ENCODE peak calls at places on chromosomes 2 and 18, in eight cellular contexts. I is transverse colon, E is HCT116, T is breast epithelium, G is lower leg skin, U is tibial nerve, X is GM12878, M is A549. S is an unnamed sample.

GRCh38 chr2:7089898-7090510 is 172.8 kb downstream of the RNF144A start:
- DNase-seq in I (no peak), E (no peak), T (no peak), G (no peak), U (no peak), X (no peak), M (no peak), S (no peak)

GRCh38 chr18:63994783-63995399 is 25.0 kb downstream of the SERPINB8 start:
- DNase-seq in I (peak), E (peak), T (no peak), G (peak), U (peak), X (no peak), M (peak), S (peak)

GRCh38 chr2:100953406-100954043 is 48.6 kb upstream of the RPL31 start:
- DNase-seq in I (no peak), E (no peak), T (no peak), G (no peak), U (no peak), X (no peak), M (no peak), S (no peak)

GRCh38 chr2:39515897-39516346 is 78.8 kb upstream of the MAP4K3 start:
- DNase-seq in I (no peak), E (no peak), T (no peak), G (no peak), U (no peak), X (no peak), M (no peak), S (no peak)

GRCh38 chr2:178177066-178177679 is 17.1 kb upstream of the OSBPL6 start:
- DNase-seq in I (no peak), E (no peak), T (no peak), G (no peak), U (no peak), X (no peak), M (peak), S (no peak)

GRCh38 chr2:60249879-60250278 is 303.6 kb downstream of the BCL11A start:
- DNase-seq in I (no peak), E (no peak), T (no peak), G (no peak), U (no peak), X (no peak), M (no peak), S (no peak)

GRCh38 chr2:30689496-30690125 is 117.6 kb downstream of the CAPN13 start:
- DNase-seq in I (no peak), E (no peak), T (no peak), G (no peak), U (no peak), X (no peak), M (no peak), S (no peak)

GRCh38 chr2:99066602-99067001 is 74.9 kb upstream of the C2orf15 start:
- DNase-seq in I (peak), E (peak), T (no peak), G (no peak), U (no peak), X (peak), M (peak), S (peak)

GRCh38 chr2:24824966-24825882 is 32.0 kb downstream of the CENPO start:
- DNase-seq in I (no peak), E (peak), T (no peak), G (no peak), U (no peak), X (no peak), M (peak), S (no peak)

GRCh38 chr18:77061291-77061945 is 71.2 kb downstream of the MBP start:
- DNase-seq in I (no peak), E (no peak), T (no peak), G (no peak), U (no peak), X (no peak), M (no peak), S (no peak)

GRCh38 chr2:3575534-3576324 is 669 bp downstream of the RPS7 start:
- DNase-seq in I (no peak), E (no peak), T (no peak), G (no peak), U (no peak), X (no peak), M (peak), S (no peak)

GRCh38 chr18:7872569-7872968 is 305.5 kb downstream of the PTPRM start:
- DNase-seq in I (no peak), E (peak), T (no peak), G (no peak), U (no peak), X (no peak), M (peak), S (peak)

GRCh38 chr2:165009466-165009865 is 54.1 kb upstream of the SLC38A11 start:
- DNase-seq in I (no peak), E (no peak), T (no peak), G (no peak), U (no peak), X (no peak), M (no peak), S (no peak)

GRCh38 chr2:31238126-31238905 is 4.4 kb downstream of the EHD3 start:
- DNase-seq in I (no peak), E (no peak), T (no peak), G (no peak), U (no peak), X (no peak), M (no peak), S (no peak)

GRCh38 chr2:229873123-229873581 is 48.7 kb downstream of the TRIP12 start:
- DNase-seq in I (no peak), E (no peak), T (no peak), G (no peak), U (no peak), X (peak), M (no peak), S (no peak)

GRCh38 chr2:129483366-129483765 is 496.1 kb upstream of the RAB6C start:
- DNase-seq in I (no peak), E (no peak), T (no peak), G (no peak), U (no peak), X (peak), M (no peak), S (no peak)

GRCh38 chr18:75049455-75049789 is 159.5 kb downstream of the PTGR3 start:
- DNase-seq in I (no peak), E (no peak), T (no peak), G (no peak), U (no peak), X (no peak), M (no peak), S (no peak)

GRCh38 chr18:27752944-27753343 is 424.0 kb downstream of the CDH2 start:
- DNase-seq in I (no peak), E (no peak), T (no peak), G (no peak), U (no peak), X (no peak), M (no peak), S (no peak)

GRCh38 chr2:59006204-59006603 is 765.1 kb upstream of the FANCL start:
- DNase-seq in I (no peak), E (no peak), T (no peak), G (no peak), U (no peak), X (no peak), M (no peak), S (no peak)

GRCh38 chr18:58785171-58785805 is 79.4 kb upstream of the ZNF532 start:
- DNase-seq in I (peak), E (peak), T (peak), G (peak), U (no peak), X (no peak), M (peak), S (peak)

GRCh38 chr2:48527211-48527880 is 2.6 kb upstream of the STON1 start:
- DNase-seq in I (no peak), E (no peak), T (no peak), G (no peak), U (no peak), X (no peak), M (no peak), S (no peak)

GRCh38 chr18:30381826-30382225 is 660.7 kb downstream of the DSC3 start:
- DNase-seq in I (no peak), E (no peak), T (no peak), G (no peak), U (no peak), X (no peak), M (no peak), S (no peak)

GRCh38 chr2:63792523-63792922 is 49.2 kb upstream of the UGP2 start:
- DNase-seq in I (no peak), E (no peak), T (no peak), G (no peak), U (no peak), X (no peak), M (peak), S (peak)

GRCh38 chr2:43165378-43166025 is 60.9 kb downstream of the ZFP36L2 start:
- DNase-seq in I (no peak), E (no peak), T (no peak), G (no peak), U (no peak), X (no peak), M (no peak), S (no peak)

GRCh38 chr2:8836979-8837794 is at the start of gene KIDINS220:
- DNase-seq in I (peak), E (peak), T (peak), G (peak), U (peak), X (peak), M (peak), S (peak)
- TF ChIP-seq POLR2A in I (peak), E (no peak), T (no peak), G (no peak), U (peak), X (peak), M (peak), S (peak)

GRCh38 chr2:205364261-205364660 is 318.0 kb upstream of the NRP2 start:
- DNase-seq in I (no peak), E (no peak), T (no peak), G (no peak), U (no peak), X (no peak), M (peak), S (no peak)
- TF ChIP-seq POLR2A in I (no peak), E (no peak), T (no peak), G (no peak), U (no peak), X (no peak), M (no peak), S (no peak)

GRCh38 chr2:96816127-96816835 is at the start of gene CNNM3:
- DNase-seq in I (peak), E (peak), T (peak), G (peak), U (peak), X (no peak), M (peak), S (peak)
- TF ChIP-seq POLR2A in I (peak), E (peak), T (no peak), G (no peak), U (peak), X (peak), M (peak), S (peak)

GRCh38 chr18:39749154-39749553 is 2183.6 kb upstream of the CELF4 start:
- DNase-seq in I (no peak), E (no peak), T (no peak), G (no peak), U (no peak), X (no peak), M (no peak), S (no peak)

GRCh38 chr18:39742015-39742466 is 2176.4 kb upstream of the CELF4 start:
- DNase-seq in I (no peak), E (no peak), T (no peak), G (no peak), U (no peak), X (no peak), M (no peak), S (no peak)

GRCh38 chr18:39743463-39743862 is 2177.9 kb upstream of the CELF4 start:
- DNase-seq in I (no peak), E (no peak), T (no peak), G (no peak), U (no peak), X (no peak), M (no peak), S (no peak)

GRCh38 chr18:39748727-39749126 is 2183.1 kb upstream of the CELF4 start:
- DNase-seq in I (no peak), E (no peak), T (no peak), G (no peak), U (no peak), X (no peak), M (no peak), S (no peak)

GRCh38 chr18:39746201-39746600 is 2180.6 kb upstream of the CELF4 start:
- DNase-seq in I (no peak), E (no peak), T (no peak), G (no peak), U (no peak), X (no peak), M (no peak), S (no peak)
- TF ChIP-seq POLR2A in I (no peak), E (no peak), T (no peak), G (no peak), U (no peak), X (no peak), M (no peak), S (no peak)

GRCh38 chr2:156435725-156436476 is at the start of gene GPD2:
- DNase-seq in I (peak), E (peak), T (peak), G (peak), U (peak), X (no peak), M (peak), S (peak)
- TF ChIP-seq POLR2A in I (peak), E (peak), T (peak), G (no peak), U (peak), X (peak), M (peak), S (peak)

GRCh38 chr2:231361701-231362588 is 33.6 kb upstream of the B3GNT7 start:
- DNase-seq in I (peak), E (no peak), T (peak), G (no peak), U (no peak), X (peak), M (no peak), S (no peak)
- TF ChIP-seq POLR2A in I (no peak), E (no peak), T (no peak), G (no peak), U (no peak), X (peak), M (no peak), S (no peak)

GRCh38 chr2:171895781-171896180 is 1.7 kb upstream of the SLC25A12 start:
- DNase-seq in I (no peak), E (no peak), T (no peak), G (no peak), U (no peak), X (no peak), M (no peak), S (no peak)

GRCh38 chr2:171893196-171893823 is 734 bp downstream of the SLC25A12 start:
- DNase-seq in I (no peak), E (no peak), T (no peak), G (no peak), U (no peak), X (no peak), M (no peak), S (no peak)

GRCh38 chr2:171889808-171890207 is 4.2 kb downstream of the SLC25A12 start:
- DNase-seq in I (no peak), E (no peak), T (no peak), G (no peak), U (no peak), X (no peak), M (no peak), S (no peak)

GRCh38 chr2:171894612-171894947 is 536 bp upstream of the SLC25A12 start:
- DNase-seq in I (no peak), E (no peak), T (no peak), G (no peak), U (no peak), X (no peak), M (peak), S (no peak)

GRCh38 chr2:171893824-171894611 is at the start of gene SLC25A12:
- DNase-seq in I (peak), E (peak), T (peak), G (peak), U (peak), X (no peak), M (peak), S (peak)
- TF ChIP-seq POLR2A in I (peak), E (peak), T (no peak), G (no peak), U (peak), X (peak), M (peak), S (peak)

GRCh38 chr2:96321230-96322103 is 3.6 kb upstream of the ITPRIPL1 start:
- DNase-seq in I (peak), E (no peak), T (no peak), G (peak), U (no peak), X (peak), M (peak), S (no peak)
- TF ChIP-seq POLR2A in I (peak), E (peak), T (no peak), G (no peak), U (peak), X (peak), M (peak), S (no peak)

S was measured in H54.